ENCODE peak calls at places on chromosome 3, in four cellular contexts. A is NCI-H1436; R is stimulated activated CD4-positive, alpha-beta T cell treated with anti-CD3 and anti-CD28 coated beads, Interleukin-15, amount 100 ng/mL, for 24 hours; J is amniotic stem cell. K is an unnamed sample.

GRCh38 chr3:154089416-154090115 is 31.6 kb upstream of the ARHGEF26 start:
- DNase-seq in R (no peak), J (no peak), A (no peak), K (no peak)

GRCh38 chr3:8660271-8660731 is 15.7 kb upstream of the SSUH2 start:
- DNase-seq in J (peak; percentile 14), A (no peak), R (no peak), K (no peak)

GRCh38 chr3:115146032-115146417 is 1.1 kb downstream of the ZBTB20 start:
- DNase-seq in J (peak; percentile 49), A (peak; percentile 52), R (peak; percentile 54), K (peak; percentile 48)

GRCh38 chr3:181358555-181358954 is 353.2 kb upstream of the SOX2 start:
- DNase-seq in R (no peak), A (no peak), J (no peak), K (no peak)

GRCh38 chr3:42601898-42602581 is 1.6 kb downstream of the NKTR start:
- DNase-seq in J (no peak), A (no peak), R (no peak), K (no peak)

GRCh38 chr3:42518800-42519567 is 16.5 kb downstream of the VIPR1 start:
- DNase-seq in R (peak; percentile 23), A (no peak), J (no peak), K (no peak)

GRCh38 chr3:16012086-16012485 is 162.4 kb upstream of the GALNT15 start:
- DNase-seq in J (no peak), R (no peak), A (no peak), K (no peak)

GRCh38 chr3:186965141-186965879 is 35.0 kb downstream of the ST6GAL1 start:
- DNase-seq in R (no peak), A (no peak), J (no peak), K (no peak)

GRCh38 chr3:21062724-21063436 is 688.1 kb downstream of the ZNF385D start:
- DNase-seq in J (no peak), R (no peak), A (no peak), K (no peak)

GRCh38 chr3:48157215-48157840 is 30.9 kb downstream of the CDC25A start:
- DNase-seq in J (no peak), A (no peak), R (no peak), K (no peak)

K was measured in ecto neural progenitor cell.